ENCODE peak calls at places on chromosomes 11 and 22, in eight cellular contexts. One of them, this sample, is unnamed.

GRCh38 chr11:1847006-1847735 is 5.7 kb upstream of the LSP1 start:
- DNase-seq in fibroblast of mammary gland: no peak
- DNase-seq in NCI-H510A treated with DMSO at 0.1 percent for 48 hours: no peak
- DNase-seq in germinal center: no peak
- DNase-seq in H1: no peak
- DNase-seq in NCI-H1105: no peak
- DNase-seq in skeletal muscle cell: no peak
- DNase-seq in T-helper 9 cell: no peak
- DNase-seq in this sample: no peak

GRCh38 chr11:17770048-17770652 is 35.6 kb downstream of the KCNC1 start:
- DNase-seq in H1: no peak
- DNase-seq in germinal center: no peak
- DNase-seq in T-helper 9 cell: no peak
- DNase-seq in skeletal muscle cell: no peak
- DNase-seq in NCI-H510A treated with DMSO at 0.1 percent for 48 hours: peak
- DNase-seq in NCI-H1105: peak
- DNase-seq in fibroblast of mammary gland: no peak
- DNase-seq in this sample: no peak

GRCh38 chr11:121452609-121453150 is at the start of gene SORL1-AS1:
- DNase-seq in NCI-H510A treated with DMSO at 0.1 percent for 48 hours: no peak
- DNase-seq in T-helper 9 cell: peak
- DNase-seq in NCI-H1105: peak
- DNase-seq in germinal center: no peak
- DNase-seq in H1: no peak
- DNase-seq in skeletal muscle cell: no peak
- DNase-seq in fibroblast of mammary gland: no peak
- DNase-seq in this sample: no peak

GRCh38 chr11:70483940-70484339 is 85.6 kb downstream of the CTTN start:
- DNase-seq in germinal center: no peak
- DNase-seq in H1: no peak
- DNase-seq in T-helper 9 cell: no peak
- DNase-seq in fibroblast of mammary gland: no peak
- DNase-seq in skeletal muscle cell: no peak
- DNase-seq in NCI-H510A treated with DMSO at 0.1 percent for 48 hours: no peak
- DNase-seq in NCI-H1105: no peak
- DNase-seq in this sample: no peak

GRCh38 chr22:44385781-44386180 is 73.0 kb upstream of the SHISAL1 start:
- DNase-seq in germinal center: no peak
- DNase-seq in NCI-H510A treated with DMSO at 0.1 percent for 48 hours: no peak
- DNase-seq in NCI-H1105: no peak
- DNase-seq in skeletal muscle cell: no peak
- DNase-seq in T-helper 9 cell: no peak
- DNase-seq in H1: no peak
- DNase-seq in fibroblast of mammary gland: no peak
- DNase-seq in this sample: no peak

GRCh38 chr11:64786308-64786707 is 8.0 kb upstream of the SF1 start:
- DNase-seq in germinal center: no peak
- DNase-seq in H1: no peak
- DNase-seq in fibroblast of mammary gland: no peak
- DNase-seq in T-helper 9 cell: no peak
- DNase-seq in skeletal muscle cell: no peak
- DNase-seq in NCI-H1105: no peak
- DNase-seq in NCI-H510A treated with DMSO at 0.1 percent for 48 hours: no peak
- DNase-seq in this sample: no peak

GRCh38 chr11:19558189-19558986 is 154.2 kb upstream of the NAV2 start:
- DNase-seq in skeletal muscle cell: no peak
- DNase-seq in fibroblast of mammary gland: no peak
- DNase-seq in NCI-H1105: peak
- DNase-seq in H1: no peak
- DNase-seq in germinal center: no peak
- DNase-seq in NCI-H510A treated with DMSO at 0.1 percent for 48 hours: peak
- DNase-seq in T-helper 9 cell: no peak
- DNase-seq in this sample: no peak

GRCh38 chr11:123526027-123526805 is 96.1 kb downstream of the GRAMD1B start:
- DNase-seq in NCI-H510A treated with DMSO at 0.1 percent for 48 hours: no peak
- DNase-seq in NCI-H1105: no peak
- DNase-seq in germinal center: no peak
- DNase-seq in fibroblast of mammary gland: no peak
- DNase-seq in T-helper 9 cell: no peak
- DNase-seq in H1: no peak
- DNase-seq in skeletal muscle cell: no peak
- DNase-seq in this sample: no peak

GRCh38 chr11:9385288-9385902 is 943 bp downstream of the IPO7 start:
- DNase-seq in germinal center: peak
- DNase-seq in H1: no peak
- DNase-seq in skeletal muscle cell: no peak
- DNase-seq in NCI-H510A treated with DMSO at 0.1 percent for 48 hours: no peak
- DNase-seq in NCI-H1105: no peak
- DNase-seq in fibroblast of mammary gland: no peak
- DNase-seq in T-helper 9 cell: no peak
- DNase-seq in this sample: no peak

This sample was measured in astrocyte.